ENCODE peak calls at places on chromosome 22, in six cellular contexts. One of them, this sample, is unnamed.

GRCh38 chr22:20659258-20659657 is 114.7 kb upstream of the SERPIND1 start:
- DNase-seq in activated B cell treated with CpG ODN at 0.5 μM for 24 hours: no peak
- DNase-seq in activated T-cell treated with anti-CD3 and anti-CD28 coated beads, Interleukin-2, amount 50 U/mL, for 1 hour: no peak
- DNase-seq in choroid plexus epithelial cell: no peak
- DNase-seq in HCT116: no peak
- DNase-seq in T47D: no peak
- DNase-seq in this sample: no peak

GRCh38 chr22:46245515-46245914 is 4.6 kb downstream of the CDPF1 start:
- DNase-seq in choroid plexus epithelial cell: no peak
- DNase-seq in T47D: no peak
- DNase-seq in HCT116: no peak
- DNase-seq in activated T-cell treated with anti-CD3 and anti-CD28 coated beads, Interleukin-2, amount 50 U/mL, for 1 hour: no peak
- DNase-seq in activated B cell treated with CpG ODN at 0.5 μM for 24 hours: no peak
- DNase-seq in this sample: no peak

GRCh38 chr22:18968011-18968749 is 32.1 kb upstream of the PRODH start:
- DNase-seq in choroid plexus epithelial cell: peak
- DNase-seq in HCT116: no peak
- DNase-seq in T47D: no peak
- DNase-seq in activated B cell treated with CpG ODN at 0.5 μM for 24 hours: no peak
- DNase-seq in activated T-cell treated with anti-CD3 and anti-CD28 coated beads, Interleukin-2, amount 50 U/mL, for 1 hour: no peak
- DNase-seq in this sample: no peak

GRCh38 chr22:22519591-22519990 is 479 bp downstream of the ZNF280A start:
- DNase-seq in HCT116: no peak
- DNase-seq in choroid plexus epithelial cell: no peak
- DNase-seq in T47D: no peak
- DNase-seq in activated B cell treated with CpG ODN at 0.5 μM for 24 hours: no peak
- DNase-seq in activated T-cell treated with anti-CD3 and anti-CD28 coated beads, Interleukin-2, amount 50 U/mL, for 1 hour: no peak
- DNase-seq in this sample: no peak

GRCh38 chr22:42683599-42684283 is 34.5 kb upstream of the CYB5R3 start:
- DNase-seq in T47D: no peak
- DNase-seq in choroid plexus epithelial cell: no peak
- DNase-seq in activated B cell treated with CpG ODN at 0.5 μM for 24 hours: no peak
- DNase-seq in HCT116: no peak
- DNase-seq in activated T-cell treated with anti-CD3 and anti-CD28 coated beads, Interleukin-2, amount 50 U/mL, for 1 hour: no peak
- DNase-seq in this sample: no peak

GRCh38 chr22:27867114-27867957 is 51.7 kb downstream of the PITPNB start:
- DNase-seq in HCT116: no peak
- DNase-seq in choroid plexus epithelial cell: peak
- DNase-seq in activated T-cell treated with anti-CD3 and anti-CD28 coated beads, Interleukin-2, amount 50 U/mL, for 1 hour: no peak
- DNase-seq in activated B cell treated with CpG ODN at 0.5 μM for 24 hours: no peak
- DNase-seq in T47D: no peak
- DNase-seq in this sample: no peak

GRCh38 chr22:39297490-39298193 is 21.8 kb downstream of the RPL3 start:
- DNase-seq in activated T-cell treated with anti-CD3 and anti-CD28 coated beads, Interleukin-2, amount 50 U/mL, for 1 hour: no peak
- DNase-seq in activated B cell treated with CpG ODN at 0.5 μM for 24 hours: no peak
- DNase-seq in choroid plexus epithelial cell: no peak
- DNase-seq in HCT116: no peak
- DNase-seq in T47D: no peak
- DNase-seq in this sample: no peak

GRCh38 chr22:26853071-26853470 is 195.7 kb downstream of the MIAT start:
- DNase-seq in choroid plexus epithelial cell: no peak
- DNase-seq in T47D: no peak
- DNase-seq in activated B cell treated with CpG ODN at 0.5 μM for 24 hours: no peak
- DNase-seq in HCT116: no peak
- DNase-seq in activated T-cell treated with anti-CD3 and anti-CD28 coated beads, Interleukin-2, amount 50 U/mL, for 1 hour: no peak
- DNase-seq in this sample: no peak

GRCh38 chr22:20244744-20245576 is 23.2 kb downstream of the RTN4R start:
- DNase-seq in HCT116: no peak
- DNase-seq in activated B cell treated with CpG ODN at 0.5 μM for 24 hours: no peak
- DNase-seq in activated T-cell treated with anti-CD3 and anti-CD28 coated beads, Interleukin-2, amount 50 U/mL, for 1 hour: peak
- DNase-seq in choroid plexus epithelial cell: no peak
- DNase-seq in T47D: no peak
- DNase-seq in this sample: peak

This sample was measured in CD4-positive, CD25-positive, alpha-beta regulatory T cell.